ENCODE peak calls at places on chromosomes 7 and 10, in seven cellular contexts. Z is cardiac fibroblast, P is AG04450, A is nephron progenitor cell, S is fibroblast of villous mesenchyme, T is thoracic aorta, D is A549. B is an unnamed sample.

GRCh38 chr10:64785816-64786215 is 1264.6 kb downstream of the REEP3 start:
- DNase-seq in A (no peak), P (no peak), Z (no peak), D (no peak), S (no peak), T (no peak), B (no peak)

GRCh38 chr7:142500364-142500763 is 242.5 kb upstream of the PRSS58 start:
- DNase-seq in D (no peak), A (no peak), Z (no peak), S (no peak), T (no peak), P (no peak), B (no peak)

GRCh38 chr7:155811560-155811894 is 736 bp downstream of the SHH start:
- DNase-seq in T (no peak), Z (no peak), P (no peak), A (no peak), S (no peak), D (no peak), B (no peak)

GRCh38 chr7:113118074-113118959 is at the start of gene SMIM30:
- DNase-seq in S (peak), P (peak), D (peak), A (peak), Z (peak), T (peak), B (peak)

GRCh38 chr10:123800299-123800698 is 91.3 kb downstream of the CPXM2 start:
- DNase-seq in Z (no peak), S (no peak), D (no peak), P (no peak), T (peak), A (no peak), B (no peak)

GRCh38 chr10:113183543-113183942 is 233.5 kb downstream of the TCF7L2 start:
- DNase-seq in S (no peak), P (no peak), D (no peak), Z (no peak), T (no peak), A (no peak), B (no peak)

GRCh38 chr10:32050145-32050544 is 6.1 kb downstream of the KIF5B start:
- DNase-seq in A (no peak), D (no peak), Z (no peak), S (no peak), P (no peak), T (no peak), B (no peak)

GRCh38 chr7:128453836-128454804 is 1.6 kb upstream of the HILPDA start:
- DNase-seq in D (no peak), S (peak), Z (peak), A (peak), P (peak), T (peak), B (peak)

GRCh38 chr7:101680406-101681145 is 51.5 kb upstream of the MYL10 start:
- DNase-seq in T (no peak), D (peak), S (no peak), Z (no peak), P (no peak), A (no peak), B (no peak)

GRCh38 chr7:127983804-127984332 is 47.4 kb downstream of the LRRC4 start:
- DNase-seq in Z (peak), A (no peak), T (no peak), P (no peak), D (no peak), S (peak), B (no peak)

GRCh38 chr7:66152538-66153191 is 38.0 kb downstream of the CRCP start:
- DNase-seq in S (no peak), P (no peak), A (no peak), D (no peak), T (no peak), Z (peak), B (no peak)

GRCh38 chr10:96588601-96589419 is 2.0 kb upstream of the TM9SF3 start:
- DNase-seq in D (no peak), T (no peak), A (no peak), Z (no peak), S (no peak), P (no peak), B (no peak)

GRCh38 chr10:110207805-110208613 is 604 bp downstream of the MXI1 start:
- DNase-seq in Z (peak), A (peak), T (no peak), D (peak), S (peak), P (no peak), B (peak)

GRCh38 chr10:110344622-110345021 is 39.9 kb upstream of the SMNDC1 start:
- DNase-seq in S (no peak), Z (no peak), P (no peak), T (no peak), D (no peak), A (no peak), B (no peak)

GRCh38 chr7:45939574-45939973 is 18.5 kb upstream of the IGFBP3 start:
- DNase-seq in D (no peak), A (no peak), S (no peak), Z (no peak), T (no peak), P (no peak), B (no peak)

GRCh38 chr7:140972876-140973829 is 41.6 kb downstream of the MRPS33 start:
- DNase-seq in T (no peak), P (no peak), S (peak), D (no peak), Z (peak), A (no peak), B (no peak)

GRCh38 chr10:75159519-75159918 is 48.1 kb downstream of the SAMD8 start:
- DNase-seq in D (no peak), P (no peak), T (no peak), Z (no peak), A (no peak), S (no peak), B (no peak)

GRCh38 chr7:5831196-5831595 is 49.4 kb upstream of the OCM start:
- DNase-seq in Z (peak), T (no peak), S (peak), D (no peak), P (no peak), A (peak), B (peak)

GRCh38 chr10:23534328-23534727 is 95.5 kb downstream of the OTUD1 start:
- DNase-seq in T (no peak), Z (no peak), A (no peak), S (no peak), D (no peak), P (no peak), B (no peak)

GRCh38 chr10:23534761-23535160 is 95.9 kb downstream of the OTUD1 start:
- DNase-seq in Z (no peak), A (no peak), P (no peak), D (no peak), S (no peak), T (no peak), B (no peak)

GRCh38 chr10:23533212-23533611 is 94.3 kb downstream of the OTUD1 start:
- DNase-seq in P (no peak), Z (no peak), A (no peak), S (no peak), D (no peak), T (no peak), B (no peak)

GRCh38 chr10:23538968-23539367 is 100.1 kb downstream of the OTUD1 start:
- DNase-seq in P (no peak), T (no peak), A (no peak), D (no peak), S (no peak), Z (no peak), B (no peak)

DNA sequence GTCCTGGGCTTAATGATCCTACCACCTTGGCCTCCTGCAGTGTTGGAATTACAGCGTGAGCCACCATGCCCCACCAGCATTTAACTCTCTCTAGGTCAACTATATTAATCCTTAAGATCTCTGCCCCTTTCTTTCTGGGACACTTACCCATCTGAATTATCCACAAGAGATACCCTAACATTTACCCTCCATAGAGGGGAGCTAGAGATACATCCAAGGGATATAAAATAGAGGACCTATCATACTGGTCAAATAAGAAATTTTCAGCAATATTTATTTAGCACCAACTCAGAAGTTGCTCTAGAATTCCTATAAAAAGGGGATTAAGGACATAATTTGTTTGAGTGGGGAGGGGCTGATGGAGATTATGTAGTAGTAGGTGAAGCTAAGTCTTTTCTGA is 96.5 kb downstream of the OTUD1 start:
- DNase-seq in A (no peak), D (no peak), S (no peak), T (no peak), P (no peak), Z (no peak), B (no peak)
- TF ChIP-seq CTCF in A (no peak), D (no peak), S (no peak), T (no peak), P (no peak), Z (no peak), B (no peak)

GRCh38 chr10:85195596-85195995 is 867.2 kb downstream of the CCSER2 start:
- DNase-seq in P (no peak), D (no peak), A (no peak), Z (no peak), T (no peak), S (no peak), B (no peak)

GRCh38 chr10:85193796-85194195 is 865.4 kb downstream of the CCSER2 start:
- DNase-seq in D (no peak), T (no peak), P (no peak), Z (no peak), A (peak), S (no peak), B (peak)

GRCh38 chr10:85188770-85189484 is 860.5 kb downstream of the CCSER2 start:
- DNase-seq in T (no peak), S (no peak), P (no peak), Z (no peak), A (no peak), D (no peak), B (no peak)

GRCh38 chr10:85194685-85195084 is 866.3 kb downstream of the CCSER2 start:
- DNase-seq in S (no peak), T (no peak), P (no peak), A (no peak), D (no peak), Z (no peak), B (no peak)
- TF ChIP-seq CTCF in S (no peak), T (no peak), P (no peak), A (no peak), D (no peak), Z (no peak), B (no peak)

DNA sequence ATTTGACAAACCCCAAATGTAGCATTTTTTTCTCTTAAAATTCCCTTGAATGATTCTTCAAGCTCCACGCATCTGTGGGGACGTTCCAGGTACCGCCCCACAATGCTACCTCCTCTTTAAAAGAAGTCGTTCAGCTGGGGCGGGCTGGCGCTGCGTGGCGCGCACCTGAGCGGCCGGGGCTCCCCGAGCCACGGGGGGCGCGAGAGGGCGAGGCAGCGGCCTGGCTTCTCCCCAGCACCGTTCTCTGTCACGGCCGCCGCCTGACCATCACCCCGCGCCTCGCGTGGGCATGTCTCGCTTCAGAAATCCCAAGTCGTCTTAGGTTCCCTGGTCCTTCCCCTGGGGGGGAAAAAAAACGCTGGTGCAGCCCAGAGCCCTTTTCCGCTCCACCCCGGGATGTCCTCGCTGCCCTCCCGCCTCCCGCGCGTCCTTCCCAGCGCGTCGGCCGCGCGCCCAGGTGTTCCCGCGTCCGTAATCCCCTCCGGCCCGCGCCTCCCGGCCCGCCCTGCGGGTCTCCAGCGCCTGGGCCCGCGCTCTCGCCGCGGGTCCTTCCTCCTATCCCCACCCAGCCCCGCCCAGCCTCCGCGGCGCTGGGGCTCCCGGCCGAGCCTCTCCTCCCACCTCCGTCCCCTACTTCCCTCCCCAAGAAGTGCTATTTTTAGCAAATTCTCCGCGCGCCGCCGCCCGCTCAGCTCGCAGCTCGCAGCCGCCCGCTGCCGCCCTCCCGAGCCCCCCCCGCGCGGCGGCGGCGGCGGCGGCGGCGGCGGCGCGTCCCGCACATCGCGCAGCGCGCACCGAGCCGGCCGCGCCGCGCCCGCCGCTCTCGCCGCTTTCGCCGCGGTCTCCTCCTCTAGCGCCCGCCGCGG is 58.8 kb upstream of the PRPS1L1 start:
- DNase-seq in T (no peak), A (peak), S (no peak), P (no peak), D (peak), Z (peak), B (peak)
- TF ChIP-seq CTCF in T (peak), A (no peak), S (no peak), P (no peak), D (no peak), Z (no peak), B (no peak)

GRCh38 chr10:54800677-54801480 is at the start of gene PCDH15:
- DNase-seq in D (peak), S (no peak), A (peak), P (no peak), Z (no peak), T (no peak), B (peak)
- TF ChIP-seq CTCF in D (no peak), S (no peak), A (peak), P (peak), Z (no peak), T (no peak), B (no peak)

GRCh38 chr10:101013365-101013825 is 13.8 kb downstream of the LZTS2 start:
- DNase-seq in D (no peak), S (no peak), P (no peak), T (no peak), Z (no peak), A (no peak), B (no peak)
- TF ChIP-seq CTCF in D (no peak), S (no peak), P (no peak), T (no peak), Z (no peak), A (no peak), B (no peak)

GRCh38 chr7:129779602-129780256 is 168.2 kb downstream of the NRF1 start:
- DNase-seq in Z (no peak), A (peak), T (no peak), P (no peak), S (no peak), D (no peak), B (no peak)
- TF ChIP-seq CTCF in Z (no peak), A (no peak), T (no peak), P (no peak), S (no peak), D (no peak), B (peak)

DNA sequence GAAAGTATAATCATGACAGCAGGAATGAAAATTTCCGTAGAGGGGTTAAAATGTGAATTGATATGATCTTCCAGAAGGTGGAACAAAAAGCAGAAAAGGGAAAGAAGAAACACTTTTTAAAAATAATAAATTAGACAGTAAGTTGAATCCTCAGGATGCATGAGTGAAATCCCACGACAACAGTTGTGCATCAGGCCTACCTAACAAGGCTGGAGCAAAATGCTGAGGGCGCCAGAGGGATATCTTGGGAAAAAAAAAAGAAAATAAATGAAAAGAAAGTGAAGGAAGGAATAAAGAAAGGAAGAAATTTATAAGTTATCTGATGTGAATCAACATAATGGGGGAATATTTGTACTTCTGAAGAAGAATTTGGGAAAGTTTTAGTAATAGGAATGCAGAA is 13.0 kb upstream of the HUS1 start:
- DNase-seq in P (no peak), D (no peak), T (no peak), A (no peak), Z (no peak), S (no peak), B (no peak)
- TF ChIP-seq CTCF in P (no peak), D (no peak), T (no peak), A (no peak), Z (no peak), S (no peak), B (no peak)

GRCh38 chr7:133502498-133502897 is 249.6 kb downstream of the EXOC4 start:
- DNase-seq in T (no peak), Z (no peak), A (no peak), S (no peak), P (no peak), D (no peak), B (no peak)
- TF ChIP-seq CTCF in T (no peak), Z (no peak), A (no peak), S (no peak), P (no peak), D (no peak), B (no peak)